ENCODE peak calls at places on chromosomes 11 and 22, in seven cellular contexts. One of them, this sample, is unnamed.

GRCh38 chr22:49099089-49099488 is 728.6 kb downstream of the BRD1 start:
- DNase-seq in fibroblast of pulmonary artery: no peak
- DNase-seq in Calu3: no peak
- DNase-seq in MM.1S: no peak
- DNase-seq in GM10248: no peak
- DNase-seq in GM23338: no peak
- DNase-seq in endothelial cell: no peak
- DNase-seq in this sample: no peak

GRCh38 chr11:19953342-19953741 is 206.9 kb downstream of the DBX1 start:
- DNase-seq in Calu3: no peak
- DNase-seq in fibroblast of pulmonary artery: peak; percentile 58
- DNase-seq in endothelial cell: peak; percentile 30
- DNase-seq in GM10248: no peak
- DNase-seq in GM23338: peak; percentile 84
- DNase-seq in MM.1S: no peak
- DNase-seq in this sample: no peak

GRCh38 chr11:65487467-65488272 is 11.2 kb upstream of the MALAT1 start:
- DNase-seq in GM23338: peak; percentile 100
- DNase-seq in GM10248: peak; percentile 78
- DNase-seq in fibroblast of pulmonary artery: peak; percentile 100
- DNase-seq in endothelial cell: peak; percentile 94
- DNase-seq in Calu3: peak; percentile 97
- DNase-seq in MM.1S: peak; percentile 81
- DNase-seq in this sample: peak; percentile 82

GRCh38 chr22:25051983-25052710 is 99.6 kb downstream of the KIAA1671 start:
- DNase-seq in GM10248: no peak
- DNase-seq in fibroblast of pulmonary artery: no peak
- DNase-seq in endothelial cell: no peak
- DNase-seq in Calu3: no peak
- DNase-seq in GM23338: no peak
- DNase-seq in MM.1S: no peak
- DNase-seq in this sample: no peak

GRCh38 chr11:9851366-9851765 is 187.5 kb downstream of the SWAP70 start:
- DNase-seq in Calu3: no peak
- DNase-seq in GM23338: no peak
- DNase-seq in GM10248: no peak
- DNase-seq in fibroblast of pulmonary artery: peak; percentile 84
- DNase-seq in endothelial cell: no peak
- DNase-seq in MM.1S: no peak
- DNase-seq in this sample: no peak

GRCh38 chr22:32916025-32916424 is 114.5 kb downstream of the TIMP3 start:
- DNase-seq in GM10248: no peak
- DNase-seq in endothelial cell: no peak
- DNase-seq in MM.1S: no peak
- DNase-seq in fibroblast of pulmonary artery: no peak
- DNase-seq in GM23338: no peak
- DNase-seq in Calu3: peak; percentile 13
- DNase-seq in this sample: no peak

GRCh38 chr22:22865311-22866072 is 22.1 kb upstream of the IGLL5 start:
- DNase-seq in GM10248: peak; percentile 45
- DNase-seq in GM23338: no peak
- DNase-seq in fibroblast of pulmonary artery: peak; percentile 27
- DNase-seq in endothelial cell: no peak
- DNase-seq in Calu3: no peak
- DNase-seq in MM.1S: peak; percentile 92
- DNase-seq in this sample: peak; percentile 66

GRCh38 chr11:65129649-65130441 is 4.5 kb downstream of the SYVN1 start:
- DNase-seq in Calu3: no peak
- DNase-seq in endothelial cell: no peak
- DNase-seq in GM10248: no peak
- DNase-seq in fibroblast of pulmonary artery: no peak
- DNase-seq in GM23338: peak; percentile 50
- DNase-seq in MM.1S: no peak
- DNase-seq in this sample: no peak

GRCh38 chr11:12449961-12450715 is 72.8 kb downstream of the PARVA start:
- DNase-seq in GM23338: no peak
- DNase-seq in MM.1S: no peak
- DNase-seq in Calu3: no peak
- DNase-seq in endothelial cell: no peak
- DNase-seq in fibroblast of pulmonary artery: no peak
- DNase-seq in GM10248: no peak
- DNase-seq in this sample: no peak

GRCh38 chr22:37208401-37209139 is 3.7 kb downstream of the SSTR3 start:
- DNase-seq in Calu3: no peak
- DNase-seq in endothelial cell: no peak
- DNase-seq in fibroblast of pulmonary artery: no peak
- DNase-seq in MM.1S: no peak
- DNase-seq in GM10248: no peak
- DNase-seq in GM23338: no peak
- DNase-seq in this sample: no peak

GRCh38 chr11:12754582-12755250 is 80.5 kb downstream of the TEAD1 start:
- DNase-seq in endothelial cell: no peak
- DNase-seq in Calu3: no peak
- DNase-seq in GM10248: no peak
- DNase-seq in MM.1S: no peak
- DNase-seq in fibroblast of pulmonary artery: no peak
- DNase-seq in GM23338: no peak
- DNase-seq in this sample: no peak

GRCh38 chr11:4606231-4607015 is 1.6 kb downstream of the TRIM68 start:
- DNase-seq in GM23338: no peak
- DNase-seq in endothelial cell: no peak
- DNase-seq in Calu3: no peak
- DNase-seq in GM10248: no peak
- DNase-seq in fibroblast of pulmonary artery: peak; percentile 67
- DNase-seq in MM.1S: no peak
- DNase-seq in this sample: no peak

GRCh38 chr11:4611986-4612385 is 4.0 kb upstream of the TRIM68 start:
- DNase-seq in GM10248: no peak
- DNase-seq in MM.1S: no peak
- DNase-seq in GM23338: no peak
- DNase-seq in Calu3: no peak
- DNase-seq in endothelial cell: no peak
- DNase-seq in fibroblast of pulmonary artery: no peak
- DNase-seq in this sample: no peak

GRCh38 chr11:4607111-4607510 is 920 bp downstream of the TRIM68 start:
- DNase-seq in endothelial cell: no peak
- DNase-seq in MM.1S: no peak
- DNase-seq in Calu3: no peak
- DNase-seq in GM10248: no peak
- DNase-seq in GM23338: no peak
- DNase-seq in fibroblast of pulmonary artery: peak; percentile 29
- DNase-seq in this sample: no peak

GRCh38 chr11:4607782-4608666 is at the start of gene TRIM68:
- DNase-seq in endothelial cell: peak; percentile 95
- DNase-seq in fibroblast of pulmonary artery: peak; percentile 96
- DNase-seq in Calu3: peak; percentile 96
- DNase-seq in MM.1S: peak; percentile 96
- DNase-seq in GM23338: peak; percentile 96
- DNase-seq in GM10248: peak; percentile 96
- DNase-seq in this sample: peak; percentile 94

GRCh38 chr11:4610258-4610935 is 2.4 kb upstream of the TRIM68 start:
- DNase-seq in MM.1S: peak; percentile 10
- DNase-seq in GM10248: no peak
- DNase-seq in Calu3: no peak
- DNase-seq in fibroblast of pulmonary artery: peak; percentile 37
- DNase-seq in endothelial cell: no peak
- DNase-seq in GM23338: no peak
- DNase-seq in this sample: no peak
- TF ChIP-seq CTCF in MM.1S: no peak
- TF ChIP-seq CTCF in GM10248: no peak
- TF ChIP-seq CTCF in Calu3: no peak
- TF ChIP-seq CTCF in fibroblast of pulmonary artery: no peak
- TF ChIP-seq CTCF in endothelial cell: no peak
- TF ChIP-seq CTCF in GM23338: no peak
- TF ChIP-seq CTCF in this sample: no peak

GRCh38 chr11:77471520-77472234 is 2.2 kb downstream of the PAK1 start:
- DNase-seq in fibroblast of pulmonary artery: no peak
- DNase-seq in GM10248: no peak
- DNase-seq in endothelial cell: peak; percentile 51
- DNase-seq in Calu3: peak; percentile 76
- DNase-seq in MM.1S: peak; percentile 36
- DNase-seq in GM23338: peak; percentile 63
- DNase-seq in this sample: no peak

GRCh38 chr11:77473001-77473800 is 693 bp downstream of the PAK1 start:
- DNase-seq in GM10248: peak; percentile 68
- DNase-seq in endothelial cell: peak; percentile 62
- DNase-seq in MM.1S: peak; percentile 68
- DNase-seq in Calu3: peak; percentile 56
- DNase-seq in GM23338: peak; percentile 78
- DNase-seq in fibroblast of pulmonary artery: no peak
- DNase-seq in this sample: peak; percentile 61

GRCh38 chr11:77475206-77475605 is 1.3 kb upstream of the PAK1 start:
- DNase-seq in endothelial cell: no peak
- DNase-seq in GM23338: no peak
- DNase-seq in MM.1S: no peak
- DNase-seq in fibroblast of pulmonary artery: no peak
- DNase-seq in GM10248: no peak
- DNase-seq in Calu3: no peak
- DNase-seq in this sample: no peak

GRCh38 chr11:77474509-77475070 is 696 bp upstream of the PAK1 start:
- DNase-seq in GM10248: no peak
- DNase-seq in Calu3: no peak
- DNase-seq in MM.1S: no peak
- DNase-seq in fibroblast of pulmonary artery: no peak
- DNase-seq in GM23338: no peak
- DNase-seq in endothelial cell: no peak
- DNase-seq in this sample: no peak

GRCh38 chr11:77473801-77474508 is at the start of gene PAK1:
- DNase-seq in Calu3: peak; percentile 92
- DNase-seq in fibroblast of pulmonary artery: peak; percentile 88
- DNase-seq in endothelial cell: peak; percentile 83
- DNase-seq in GM10248: peak; percentile 91
- DNase-seq in GM23338: peak; percentile 98
- DNase-seq in MM.1S: peak; percentile 90
- DNase-seq in this sample: peak; percentile 85
- TF ChIP-seq CTCF in Calu3: no peak
- TF ChIP-seq CTCF in fibroblast of pulmonary artery: no peak
- TF ChIP-seq CTCF in endothelial cell: no peak
- TF ChIP-seq CTCF in GM10248: peak; percentile 30
- TF ChIP-seq CTCF in GM23338: peak; percentile 52
- TF ChIP-seq CTCF in MM.1S: peak; percentile 31
- TF ChIP-seq CTCF in this sample: peak; percentile 58

GRCh38 chr11:22634897-22635629 is 9.4 kb upstream of the FANCF start:
- DNase-seq in fibroblast of pulmonary artery: peak; percentile 38
- DNase-seq in GM10248: no peak
- DNase-seq in endothelial cell: no peak
- DNase-seq in MM.1S: peak; percentile 90
- DNase-seq in GM23338: peak; percentile 51
- DNase-seq in Calu3: peak; percentile 32
- DNase-seq in this sample: no peak

GRCh38 chr11:22635689-22636088 is 10.1 kb upstream of the FANCF start:
- DNase-seq in fibroblast of pulmonary artery: no peak
- DNase-seq in Calu3: no peak
- DNase-seq in endothelial cell: no peak
- DNase-seq in GM23338: peak; percentile 21
- DNase-seq in MM.1S: no peak
- DNase-seq in GM10248: no peak
- DNase-seq in this sample: no peak

DNA sequence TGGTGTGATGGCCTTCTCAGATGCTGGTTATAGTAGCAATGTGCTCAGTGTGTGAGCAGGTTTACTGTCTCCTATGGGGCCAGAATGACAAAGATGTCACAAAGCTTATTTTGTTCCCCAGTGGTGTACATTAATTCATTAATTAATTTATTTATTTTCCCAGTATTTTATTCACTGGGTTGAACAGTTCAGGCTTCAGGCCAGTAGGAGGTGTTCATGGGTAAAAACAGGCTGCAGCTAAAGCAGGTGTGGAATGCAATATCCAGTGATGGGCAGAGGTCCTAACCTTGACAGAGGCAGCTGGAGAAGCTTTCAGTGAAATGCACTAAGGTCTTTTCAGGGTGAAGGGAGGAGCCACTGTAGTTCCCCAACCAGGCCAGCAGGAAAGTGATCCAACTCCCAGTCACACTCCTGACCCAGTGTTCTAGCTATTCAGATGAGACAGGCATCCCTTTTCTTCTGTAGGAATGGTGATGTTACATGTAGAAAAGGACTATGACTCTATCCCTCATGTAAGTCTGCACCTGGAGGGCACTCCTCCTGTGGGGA is 7.8 kb upstream of the FANCF start:
- DNase-seq in fibroblast of pulmonary artery: no peak
- DNase-seq in Calu3: no peak
- DNase-seq in GM23338: peak; percentile 48
- DNase-seq in GM10248: no peak
- DNase-seq in endothelial cell: no peak
- DNase-seq in MM.1S: no peak
- DNase-seq in this sample: no peak
- TF ChIP-seq CTCF in fibroblast of pulmonary artery: no peak
- TF ChIP-seq CTCF in Calu3: peak; percentile 18
- TF ChIP-seq CTCF in GM23338: peak; percentile 22
- TF ChIP-seq CTCF in GM10248: peak; percentile 2
- TF ChIP-seq CTCF in endothelial cell: peak; percentile 43
- TF ChIP-seq CTCF in MM.1S: peak; percentile 35
- TF ChIP-seq CTCF in this sample: no peak

GRCh38 chr11:111540114-111540920 is at the start of gene LAYN:
- DNase-seq in endothelial cell: peak; percentile 70
- DNase-seq in MM.1S: no peak
- DNase-seq in fibroblast of pulmonary artery: peak; percentile 35
- DNase-seq in GM23338: peak; percentile 81
- DNase-seq in Calu3: no peak
- DNase-seq in GM10248: peak; percentile 36
- DNase-seq in this sample: no peak
- TF ChIP-seq CTCF in endothelial cell: no peak
- TF ChIP-seq CTCF in MM.1S: no peak
- TF ChIP-seq CTCF in fibroblast of pulmonary artery: no peak
- TF ChIP-seq CTCF in GM23338: no peak
- TF ChIP-seq CTCF in Calu3: no peak
- TF ChIP-seq CTCF in GM10248: no peak
- TF ChIP-seq CTCF in this sample: no peak

This sample was measured in GM06990.